ENCODE peak calls at places on chromosomes 2 and 18, in six cellular contexts. L is IMR-90, X is neuronal stem cell, H is mesendoderm, Y is H9, J is mesenchymal stem cell. F is an unnamed sample.

GRCh38 chr2:96108578-96109561 is 7.5 kb downstream of the ADRA2B start:
- DNase-seq in J (no peak), H (peak), Y (peak), L (no peak), X (peak), F (no peak)

GRCh38 chr2:59425292-59425691 is 1128.2 kb downstream of the BCL11A start:
- DNase-seq in J (no peak), Y (no peak), L (no peak), H (no peak), X (no peak), F (no peak)

GRCh38 chr2:144279165-144279564 is 240.8 kb downstream of the ZEB2 start:
- DNase-seq in L (no peak), J (no peak), H (no peak), Y (no peak), X (no peak), F (no peak)

GRCh38 chr2:172279843-172280242 is 147.5 kb upstream of the ITGA6 start:
- DNase-seq in Y (no peak), H (no peak), J (no peak), X (no peak), L (no peak), F (no peak)

GRCh38 chr18:54129448-54130134 is 94.9 kb downstream of the MBD2 start:
- DNase-seq in L (no peak), H (no peak), Y (no peak), J (no peak), X (no peak), F (no peak)

GRCh38 chr18:51340332-51340731 is 142.9 kb upstream of the MEX3C start:
- DNase-seq in H (no peak), Y (no peak), J (no peak), X (no peak), L (no peak), F (no peak)

GRCh38 chr18:8455661-8456614 is 153.3 kb upstream of the RAB12 start:
- DNase-seq in J (no peak), X (no peak), L (no peak), Y (no peak), H (no peak), F (no peak)

GRCh38 chr2:69915050-69915945 is at the start of gene MXD1:
- DNase-seq in L (no peak), H (no peak), Y (peak), X (no peak), J (peak), F (no peak)

DNA sequence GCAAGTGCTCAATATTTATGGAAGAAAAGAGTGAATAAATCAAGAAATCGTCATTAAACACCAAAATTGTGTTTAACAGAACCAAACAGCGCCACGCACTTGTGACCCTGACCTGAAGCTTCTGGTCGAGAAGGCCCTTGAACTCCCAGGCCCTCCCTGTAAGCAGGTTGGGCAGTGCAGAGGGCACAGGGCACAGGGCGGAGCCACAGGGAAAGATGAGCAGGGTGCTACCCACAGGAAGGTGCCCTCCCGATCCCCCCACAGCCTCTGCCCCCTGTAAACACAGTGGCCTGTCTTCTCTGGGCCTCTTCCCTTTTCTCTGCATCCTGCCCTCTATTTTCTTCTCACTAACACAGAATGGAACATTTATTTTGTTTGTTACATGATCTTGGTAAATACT is 16.9 kb upstream of the TUBB6 start:
- DNase-seq in X (no peak), J (no peak), Y (no peak), H (no peak), L (no peak), F (no peak)
- H2BK15ac ChIP-seq in X (no peak), J (no peak), Y (no peak), H (no peak), L (no peak), F (no peak)

GRCh38 chr2:107259011-107259410 is 373.0 kb upstream of the ST6GAL2 start:
- DNase-seq in X (no peak), H (no peak), Y (no peak), L (no peak), J (no peak), F (no peak)
- H2BK15ac ChIP-seq in X (no peak), H (no peak), Y (no peak), L (no peak), J (no peak), F (no peak)

GRCh38 chr2:23686405-23687029 is 240.4 kb downstream of the ATAD2B start:
- DNase-seq in J (no peak), H (no peak), Y (no peak), L (no peak), X (no peak), F (no peak)
- H2BK15ac ChIP-seq in J (no peak), H (no peak), Y (no peak), L (no peak), X (no peak), F (no peak)

GRCh38 chr2:203787954-203788353 is 79.6 kb upstream of the CTLA4 start:
- DNase-seq in L (no peak), H (no peak), Y (no peak), J (no peak), X (no peak), F (no peak)

GRCh38 chr2:203786912-203787311 is 80.5 kb downstream of the CD28 start:
- DNase-seq in Y (no peak), L (peak), H (no peak), J (no peak), X (no peak), F (no peak)

GRCh38 chr2:203783496-203784203 is 77.2 kb downstream of the CD28 start:
- DNase-seq in H (no peak), Y (no peak), J (peak), X (no peak), L (peak), F (no peak)

GRCh38 chr2:203790134-203790533 is 77.4 kb upstream of the CTLA4 start:
- DNase-seq in H (no peak), L (peak), X (no peak), Y (no peak), J (no peak), F (no peak)

DNA sequence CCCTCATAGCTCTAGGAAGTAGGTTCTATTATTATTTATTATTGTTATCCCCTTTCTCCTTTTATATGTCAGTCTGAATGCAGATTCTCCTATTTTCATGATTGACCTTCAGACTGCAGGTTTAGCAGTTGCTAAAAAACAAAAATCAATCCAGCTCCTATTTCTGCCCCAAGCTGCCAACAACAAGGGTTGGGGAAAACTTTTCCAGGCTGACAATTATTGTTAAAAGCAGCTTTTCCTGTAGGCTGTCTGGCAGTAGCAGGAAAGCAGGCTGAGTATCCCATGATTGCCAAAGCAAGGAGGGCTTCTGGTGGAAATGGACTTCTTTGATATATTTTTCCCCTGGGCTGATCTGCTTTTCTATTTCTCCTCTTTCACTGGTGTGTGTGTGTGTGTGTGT is 78.0 kb upstream of the CTLA4 start:
- DNase-seq in Y (no peak), H (no peak), L (no peak), J (no peak), X (no peak), F (no peak)
- H2BK15ac ChIP-seq in Y (no peak), H (no peak), L (no peak), J (no peak), X (no peak), F (no peak)

DNA sequence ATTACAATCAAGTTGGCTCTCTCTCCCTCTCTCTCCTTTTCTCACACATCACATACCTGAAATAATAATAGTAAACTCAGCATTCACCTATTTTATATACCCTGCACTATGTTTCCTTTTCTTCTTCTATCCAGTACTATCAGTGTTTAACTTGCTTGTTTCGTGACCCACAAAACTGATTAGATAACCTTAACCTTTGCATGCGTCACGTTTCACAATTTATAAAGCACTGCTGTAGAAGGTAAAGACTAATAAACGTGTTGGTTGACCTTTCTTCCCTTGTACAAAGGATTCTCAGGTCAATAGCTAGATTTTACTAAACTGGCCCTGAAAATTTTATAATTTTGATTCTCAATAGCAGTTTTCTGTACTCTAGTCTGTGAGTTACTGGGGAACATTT is 791.7 kb downstream of the DPP10 start:
- DNase-seq in Y (no peak), X (no peak), J (no peak), H (no peak), L (no peak), F (no peak)
- H2BK15ac ChIP-seq in Y (no peak), X (no peak), J (no peak), H (no peak), L (no peak), F (no peak)

DNA sequence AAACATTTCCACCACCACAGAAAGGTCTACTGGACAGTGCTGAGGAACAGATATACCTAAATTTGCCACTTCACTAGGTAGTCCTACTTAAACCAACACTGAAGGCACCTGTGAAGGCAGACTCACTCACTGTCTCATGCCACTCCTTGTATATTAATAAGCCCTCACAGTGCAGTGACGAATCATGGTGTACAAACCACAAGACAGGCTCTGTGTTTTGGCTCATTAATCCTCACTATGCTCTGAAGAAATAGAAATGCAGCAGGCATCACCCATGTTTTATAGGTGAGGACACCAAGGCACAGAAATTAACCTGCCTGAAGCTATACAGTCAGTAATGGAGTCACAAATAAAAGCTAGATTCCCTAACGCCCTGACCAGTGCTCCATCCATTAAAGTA is 44.3 kb downstream of the BARD1 start:
- DNase-seq in L (no peak), J (no peak), X (no peak), Y (no peak), H (no peak), F (no peak)
- H2BK15ac ChIP-seq in L (no peak), J (no peak), X (no peak), Y (no peak), H (no peak), F (no peak)

DNA sequence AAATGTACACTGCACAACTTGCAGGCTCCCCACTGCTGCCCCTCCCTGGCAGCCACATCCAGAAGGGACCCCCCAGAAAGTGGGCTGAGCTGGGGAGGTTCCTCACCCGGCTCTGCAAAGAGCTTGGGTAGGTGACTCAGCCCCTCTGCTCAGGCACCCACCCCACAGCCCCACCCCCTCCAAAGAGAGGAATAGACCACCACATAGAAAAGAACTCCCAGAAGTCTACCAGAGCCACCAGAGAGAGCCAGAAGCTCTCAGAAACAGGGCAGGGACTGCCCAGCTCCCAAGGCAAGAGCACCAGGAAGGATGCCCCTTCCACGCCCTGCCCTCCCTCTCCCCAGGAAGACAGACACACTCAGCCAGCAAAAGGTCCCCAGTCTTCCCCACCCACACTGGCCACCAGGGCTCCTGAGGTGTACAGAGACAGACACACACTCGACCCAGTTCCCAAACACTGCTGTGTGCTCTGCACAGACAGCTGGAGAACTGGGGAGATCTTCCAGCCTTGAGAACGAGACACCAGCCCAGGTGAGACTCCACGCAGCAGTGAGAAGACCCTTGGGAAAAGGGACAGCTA is 28.2 kb downstream of the BIN1 start:
- DNase-seq in H (no peak), X (no peak), L (no peak), Y (no peak), J (no peak), F (no peak)
- H2BK15ac ChIP-seq in H (no peak), X (no peak), L (no peak), Y (no peak), J (no peak), F (no peak)

DNA sequence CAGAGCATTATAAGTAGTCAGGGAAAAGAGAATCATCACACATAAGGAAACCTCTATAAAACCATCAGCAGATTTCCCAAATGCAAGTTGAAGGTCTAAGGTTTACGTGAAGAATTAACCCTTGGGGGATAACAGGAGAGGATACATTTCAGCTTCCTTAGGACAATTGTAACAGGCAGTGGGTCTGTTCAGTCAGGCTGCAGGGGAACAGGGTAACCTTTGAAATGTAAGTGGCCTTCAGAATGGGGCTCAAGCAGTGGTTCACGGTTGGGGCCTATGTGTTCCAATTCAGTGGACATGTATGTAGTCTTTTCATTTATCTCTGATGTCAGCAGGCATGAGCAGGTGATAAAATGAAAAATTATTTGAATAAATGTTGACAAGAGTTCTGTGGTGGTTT is 139.3 kb downstream of the EML6 start:
- DNase-seq in L (no peak), Y (no peak), H (no peak), J (no peak), X (no peak), F (no peak)
- H2BK15ac ChIP-seq in L (no peak), Y (no peak), H (no peak), J (no peak), X (no peak), F (no peak)

GRCh38 chr18:79553154-79553553 is 126.4 kb upstream of the CTDP1 start:
- DNase-seq in H (no peak), J (no peak), Y (no peak), X (no peak), L (no peak), F (no peak)

GRCh38 chr18:79552696-79553095 is 126.9 kb upstream of the CTDP1 start:
- DNase-seq in X (no peak), L (no peak), H (no peak), J (no peak), Y (no peak), F (no peak)

GRCh38 chr18:79554321-79554720 is 125.3 kb upstream of the CTDP1 start:
- DNase-seq in X (no peak), Y (no peak), L (no peak), J (no peak), H (no peak), F (no peak)

GRCh38 chr18:79554945-79555645 is 124.5 kb upstream of the CTDP1 start:
- DNase-seq in Y (peak), L (no peak), J (no peak), X (no peak), H (no peak), F (no peak)

GRCh38 chr18:79553696-79554095 is 125.9 kb upstream of the CTDP1 start:
- DNase-seq in L (no peak), J (no peak), H (no peak), X (no peak), Y (no peak), F (no peak)
- H2BK15ac ChIP-seq in L (no peak), J (no peak), H (no peak), X (peak), Y (no peak), F (no peak)

GRCh38 chr2:19870792-19871191 is 31.0 kb downstream of the TTC32 start:
- DNase-seq in Y (no peak), X (no peak), J (no peak), H (no peak), L (no peak), F (no peak)

GRCh38 chr2:19871836-19872235 is 29.9 kb downstream of the TTC32 start:
- DNase-seq in Y (no peak), H (no peak), L (no peak), J (no peak), X (no peak), F (no peak)

GRCh38 chr2:19874726-19875125 is 27.1 kb downstream of the TTC32 start:
- DNase-seq in H (no peak), Y (no peak), J (no peak), X (no peak), L (no peak), F (no peak)

GRCh38 chr2:19872302-19872701 is 29.5 kb downstream of the TTC32 start:
- DNase-seq in L (no peak), H (no peak), J (no peak), X (no peak), Y (no peak), F (no peak)

DNA sequence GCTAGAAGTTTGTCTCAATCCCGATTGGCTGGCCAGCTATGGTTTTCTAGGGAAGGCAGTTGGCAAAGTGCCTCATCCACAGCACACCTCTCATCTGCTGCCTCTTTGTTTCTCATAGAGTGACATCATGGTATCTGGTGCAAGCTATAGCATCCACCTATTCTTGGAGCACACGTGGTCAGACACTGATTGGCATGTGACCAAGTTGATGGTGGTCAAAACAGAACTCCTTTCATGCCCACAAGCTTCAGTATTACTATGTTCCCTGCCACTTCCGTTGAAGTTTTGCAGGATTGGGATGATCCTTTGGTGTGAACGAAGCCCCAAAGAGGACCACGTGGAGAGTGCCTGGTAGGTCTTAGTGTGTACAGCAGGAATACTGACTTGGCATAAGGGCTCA is 28.8 kb downstream of the TTC32 start:
- DNase-seq in L (no peak), J (no peak), X (no peak), Y (no peak), H (no peak), F (no peak)
- H2BK15ac ChIP-seq in L (no peak), J (no peak), X (no peak), Y (no peak), H (no peak), F (no peak)

F was measured in H1.